ENCODE peak calls at places on chromosomes 5 and 9, in five cellular contexts. One of them, this sample, is unnamed.

GRCh38 chr5:73967347-73967746 is 341.4 kb downstream of the ARHGEF28 start:
- DNase-seq in hepatocyte: no peak
- DNase-seq in astrocyte: no peak
- DNase-seq in PC-9: no peak
- DNase-seq in GM23248: no peak
- DNase-seq in this sample: no peak

GRCh38 chr5:140243855-140244254 is 59.0 kb downstream of the PFDN1 start:
- DNase-seq in PC-9: no peak
- DNase-seq in hepatocyte: no peak
- DNase-seq in astrocyte: no peak
- DNase-seq in GM23248: no peak
- DNase-seq in this sample: no peak

GRCh38 chr5:79119486-79119885 is 7.9 kb downstream of the BHMT start:
- DNase-seq in GM23248: no peak
- DNase-seq in PC-9: no peak
- DNase-seq in hepatocyte: no peak
- DNase-seq in astrocyte: peak; percentile 70
- DNase-seq in this sample: no peak

GRCh38 chr5:41925555-41925946 is 470 bp downstream of the FBXO4 start:
- DNase-seq in hepatocyte: no peak
- DNase-seq in PC-9: no peak
- DNase-seq in astrocyte: peak; percentile 37
- DNase-seq in GM23248: peak; percentile 68
- DNase-seq in this sample: no peak

GRCh38 chr5:32767948-32768427 is 56.9 kb downstream of the NPR3 start:
- DNase-seq in astrocyte: peak; percentile 82
- DNase-seq in PC-9: peak; percentile 89
- DNase-seq in hepatocyte: peak; percentile 45
- DNase-seq in GM23248: peak; percentile 99
- DNase-seq in this sample: no peak

GRCh38 chr5:134145779-134146581 is 30.8 kb downstream of the SKP1 start:
- DNase-seq in PC-9: peak; percentile 71
- DNase-seq in GM23248: peak; percentile 75
- DNase-seq in astrocyte: peak; percentile 28
- DNase-seq in hepatocyte: peak; percentile 86
- DNase-seq in this sample: peak; percentile 41

GRCh38 chr5:34991486-34992238 is 56.1 kb downstream of the AGXT2 start:
- DNase-seq in hepatocyte: no peak
- DNase-seq in GM23248: peak; percentile 5
- DNase-seq in PC-9: no peak
- DNase-seq in astrocyte: peak; percentile 41
- DNase-seq in this sample: no peak

GRCh38 chr9:83986765-83987401 is 6.3 kb downstream of the RMI1 start:
- DNase-seq in GM23248: no peak
- DNase-seq in hepatocyte: peak; percentile 20
- DNase-seq in PC-9: peak; percentile 33
- DNase-seq in astrocyte: peak; percentile 30
- DNase-seq in this sample: no peak

GRCh38 chr5:96388186-96388585 is 44.9 kb downstream of the PCSK1 start:
- DNase-seq in PC-9: no peak
- DNase-seq in hepatocyte: peak; percentile 22
- DNase-seq in GM23248: peak; percentile 26
- DNase-seq in astrocyte: no peak
- DNase-seq in this sample: no peak

GRCh38 chr9:115204827-115205506 is 87.0 kb upstream of the TNC start:
- DNase-seq in GM23248: peak; percentile 89
- DNase-seq in PC-9: no peak
- DNase-seq in hepatocyte: peak; percentile 54
- DNase-seq in astrocyte: peak; percentile 96
- DNase-seq in this sample: no peak

GRCh38 chr5:95727764-95728191 is 3.4 kb upstream of the RHOBTB3 start:
- DNase-seq in PC-9: peak; percentile 38
- DNase-seq in astrocyte: peak; percentile 82
- DNase-seq in GM23248: peak; percentile 22
- DNase-seq in hepatocyte: peak; percentile 44
- DNase-seq in this sample: no peak

GRCh38 chr9:123411636-123412035 is 55.6 kb downstream of the CRB2 start:
- DNase-seq in astrocyte: no peak
- DNase-seq in GM23248: no peak
- DNase-seq in PC-9: no peak
- DNase-seq in hepatocyte: no peak
- DNase-seq in this sample: no peak

DNA sequence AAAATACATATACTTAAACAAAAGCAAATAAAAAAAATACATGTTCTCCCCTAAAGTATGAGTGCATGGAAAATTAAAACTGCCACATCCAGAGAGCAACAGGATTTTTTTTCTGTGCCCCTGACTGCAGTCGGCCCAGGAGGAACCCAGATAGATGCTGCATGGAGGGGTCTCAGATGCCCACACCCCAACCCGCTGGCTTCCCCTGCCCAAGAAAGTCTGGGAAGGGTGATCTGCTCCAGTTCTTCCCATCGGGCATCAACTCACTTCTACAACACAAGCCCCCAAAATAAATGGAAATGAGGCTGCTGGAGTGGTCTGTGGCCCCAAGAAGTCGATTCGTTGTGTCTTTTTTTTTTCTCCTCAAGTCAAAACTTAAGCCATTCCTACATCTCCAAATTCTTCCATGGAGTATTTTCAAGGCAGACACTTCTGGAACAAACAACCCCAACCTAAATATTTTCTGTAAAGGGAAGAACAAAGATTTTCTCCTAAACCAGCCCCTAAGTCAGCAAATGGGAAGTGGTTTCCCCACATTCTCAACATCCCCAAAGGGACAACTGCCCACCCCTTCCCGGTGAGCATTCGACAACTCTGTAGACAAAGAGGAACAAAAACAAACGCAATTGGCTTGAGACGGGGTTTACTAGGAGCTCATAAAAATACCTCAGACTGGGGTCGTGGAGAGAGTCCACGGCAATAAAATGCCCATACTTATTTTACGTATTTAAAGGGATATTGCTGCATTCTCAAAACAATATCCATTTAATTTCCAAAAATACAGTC is 46.7 kb downstream of the ROR2 start:
- DNase-seq in hepatocyte: peak; percentile 43
- DNase-seq in PC-9: no peak
- DNase-seq in astrocyte: no peak
- DNase-seq in GM23248: no peak
- DNase-seq in this sample: no peak
- H3K4me1 ChIP-seq in hepatocyte: peaks cover 85% of the 10 kb centered on the region
- H3K4me1 ChIP-seq in PC-9: no peaks in the 10 kb centered on the region
- H3K4me1 ChIP-seq in astrocyte: peaks cover 11% of the 10 kb centered on the region
- H3K4me1 ChIP-seq in GM23248: peaks cover 10% of the 10 kb centered on the region
- H3K4me1 ChIP-seq in this sample: no peaks in the 10 kb centered on the region

GRCh38 chr5:157556615-157557418 is 18.8 kb downstream of the ADAM19 start:
- DNase-seq in astrocyte: no peak
- DNase-seq in PC-9: no peak
- DNase-seq in hepatocyte: no peak
- DNase-seq in GM23248: no peak
- DNase-seq in this sample: no peak

GRCh38 chr5:157558089-157558595 is 17.4 kb downstream of the ADAM19 start:
- DNase-seq in PC-9: peak; percentile 60
- DNase-seq in GM23248: peak; percentile 77
- DNase-seq in astrocyte: peak; percentile 93
- DNase-seq in hepatocyte: no peak
- DNase-seq in this sample: no peak

GRCh38 chr5:157559301-157559700 is 16.3 kb downstream of the ADAM19 start:
- DNase-seq in astrocyte: no peak
- DNase-seq in GM23248: peak; percentile 87
- DNase-seq in PC-9: peak; percentile 51
- DNase-seq in hepatocyte: peak; percentile 33
- DNase-seq in this sample: peak; percentile 36

GRCh38 chr5:157560560-157560959 is 15.0 kb downstream of the ADAM19 start:
- DNase-seq in hepatocyte: no peak
- DNase-seq in PC-9: no peak
- DNase-seq in GM23248: peak; percentile 32
- DNase-seq in astrocyte: no peak
- DNase-seq in this sample: no peak

GRCh38 chr5:157558681-157559080 is 16.9 kb downstream of the ADAM19 start:
- DNase-seq in astrocyte: no peak
- DNase-seq in hepatocyte: no peak
- DNase-seq in PC-9: peak; percentile 17
- DNase-seq in GM23248: peak; percentile 36
- DNase-seq in this sample: no peak
- H3K4me2 ChIP-seq in astrocyte: peak overlapping the region; percentile 70
- H3K4me2 ChIP-seq in hepatocyte: no peak overlapping the region
- H3K4me2 ChIP-seq in PC-9: peak overlapping the region; percentile 56
- H3K4me2 ChIP-seq in GM23248: peak overlapping the region; percentile 73
- H3K4me2 ChIP-seq in this sample: peak overlapping the region; percentile 42

DNA sequence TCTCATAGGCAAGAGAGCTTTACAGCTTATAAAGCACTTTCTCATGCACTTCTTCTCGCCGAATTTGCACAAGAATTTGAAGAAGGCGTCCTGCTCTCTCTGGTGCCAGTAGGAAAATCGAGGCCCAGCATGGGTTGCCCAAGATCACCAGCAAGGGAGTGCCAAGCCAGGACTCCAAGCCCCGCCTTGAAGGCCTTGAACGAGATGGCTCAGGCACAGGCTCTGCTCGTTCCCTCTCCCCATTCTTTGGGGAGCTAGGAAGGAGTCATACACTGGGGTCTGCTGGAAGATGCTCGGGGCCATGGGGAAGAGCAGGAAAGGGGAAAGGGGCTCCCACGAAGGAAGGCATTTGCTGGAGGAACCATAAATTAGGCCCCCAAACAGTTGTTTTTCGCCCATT is 46.7 kb downstream of the PAX5 start:
- DNase-seq in astrocyte: no peak
- DNase-seq in hepatocyte: no peak
- DNase-seq in GM23248: no peak
- DNase-seq in PC-9: no peak
- DNase-seq in this sample: no peak
- TF ChIP-seq EZH2 in astrocyte: no peak
- TF ChIP-seq EZH2 in hepatocyte: no peak
- TF ChIP-seq EZH2 in GM23248: no peak
- TF ChIP-seq EZH2 in PC-9: no peak
- TF ChIP-seq EZH2 in this sample: no peak

DNA sequence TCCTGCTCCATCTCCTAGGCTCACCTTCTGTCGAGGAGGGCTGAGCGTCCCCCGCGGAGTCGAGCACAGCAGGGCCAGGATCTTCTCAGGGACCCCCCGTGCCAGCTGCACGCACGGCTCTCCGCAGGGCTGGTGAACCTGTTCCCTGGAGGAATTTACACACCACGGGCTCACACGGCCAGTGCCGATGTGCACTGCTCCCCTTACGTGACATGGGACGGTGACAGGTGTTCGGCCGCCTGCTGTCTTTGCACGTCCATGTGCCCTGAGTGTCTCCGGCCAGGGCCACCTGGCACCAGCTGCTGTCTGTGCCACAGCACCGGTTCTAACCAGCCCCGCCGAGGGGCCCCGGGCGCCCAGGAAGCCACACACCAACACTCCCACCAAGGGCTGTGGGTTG is 8.7 kb upstream of the AGPAT2 start:
- DNase-seq in PC-9: no peak
- DNase-seq in astrocyte: no peak
- DNase-seq in GM23248: no peak
- DNase-seq in hepatocyte: no peak
- DNase-seq in this sample: no peak
- H3K4me1 ChIP-seq in PC-9: peaks cover 47% of the 10 kb centered on the region
- H3K4me1 ChIP-seq in astrocyte: no peaks in the 10 kb centered on the region
- H3K4me1 ChIP-seq in GM23248: no peaks in the 10 kb centered on the region
- H3K4me1 ChIP-seq in hepatocyte: peaks cover 49% of the 10 kb centered on the region
- H3K4me1 ChIP-seq in this sample: peaks cover 17% of the 10 kb centered on the region

GRCh38 chr5:16918156-16918555 is 17.9 kb downstream of the MYO10 start:
- DNase-seq in PC-9: no peak
- DNase-seq in GM23248: peak; percentile 39
- DNase-seq in astrocyte: no peak
- DNase-seq in hepatocyte: no peak
- DNase-seq in this sample: no peak
- H3K4me2 ChIP-seq in PC-9: no peak overlapping the region
- H3K4me2 ChIP-seq in GM23248: peak overlapping the region; percentile 45
- H3K4me2 ChIP-seq in astrocyte: no peak overlapping the region
- H3K4me2 ChIP-seq in hepatocyte: no peak overlapping the region
- H3K4me2 ChIP-seq in this sample: no peak overlapping the region

DNA sequence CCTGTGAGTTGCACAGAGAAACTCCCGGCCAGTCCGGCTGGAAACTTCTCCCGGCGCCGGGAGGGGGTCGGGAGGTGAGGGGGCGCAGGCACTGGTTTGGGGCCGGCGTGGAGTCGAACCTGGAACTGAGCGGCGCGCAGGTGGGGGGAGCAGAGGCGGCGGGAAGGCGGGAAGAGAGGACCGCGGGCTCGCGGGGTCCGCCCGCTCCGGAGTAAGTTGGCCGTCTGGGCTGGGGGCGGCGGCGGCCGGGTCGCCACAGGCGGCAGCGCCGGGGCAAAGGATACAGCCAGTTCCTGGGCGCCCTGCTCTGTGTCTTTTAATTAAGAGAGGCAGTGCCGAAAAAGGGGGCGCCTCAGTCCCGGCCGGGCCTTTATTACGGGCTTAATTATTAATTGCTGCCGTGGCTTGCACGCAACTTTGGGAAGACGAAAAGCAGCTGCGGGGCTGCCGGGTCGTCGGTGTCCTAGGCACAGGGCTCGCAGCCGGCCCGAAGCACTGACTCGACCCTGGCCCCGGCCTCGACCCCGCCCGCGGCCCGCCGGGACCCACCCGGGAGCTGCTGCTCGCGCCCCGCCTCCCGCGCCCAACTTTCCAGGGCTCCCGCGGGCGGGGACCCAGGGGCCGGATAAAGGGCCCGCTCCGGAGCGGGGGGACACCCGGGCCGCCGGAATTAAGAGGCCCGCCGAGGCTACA is 1.1 kb downstream of the NTNG2 start:
- DNase-seq in GM23248: no peak
- DNase-seq in PC-9: no peak
- DNase-seq in astrocyte: no peak
- DNase-seq in hepatocyte: no peak
- DNase-seq in this sample: no peak
- TF ChIP-seq EZH2 in GM23248: peak; percentile 98
- TF ChIP-seq EZH2 in PC-9: no peak
- TF ChIP-seq EZH2 in astrocyte: peak; percentile 91
- TF ChIP-seq EZH2 in hepatocyte: peak; percentile 88
- TF ChIP-seq EZH2 in this sample: peak; percentile 60

GRCh38 chr5:149800563-149801103 is 70.5 kb downstream of the PPARGC1B start:
- DNase-seq in astrocyte: no peak
- DNase-seq in GM23248: no peak
- DNase-seq in PC-9: no peak
- DNase-seq in hepatocyte: no peak
- DNase-seq in this sample: no peak
- H3K4me1 ChIP-seq in astrocyte: peaks cover 9% of the 10 kb centered on the region
- H3K4me1 ChIP-seq in GM23248: peaks cover 11% of the 10 kb centered on the region
- H3K4me1 ChIP-seq in PC-9: peaks cover 16% of the 10 kb centered on the region
- H3K4me1 ChIP-seq in hepatocyte: peaks cover 13% of the 10 kb centered on the region
- H3K4me1 ChIP-seq in this sample: peaks cover 14% of the 10 kb centered on the region